ENCODE peak calls at places on chromosome 15, in five cellular contexts. A is brain microvascular endothelial cell; I is AG04450; X is kidney glomerular epithelial cell; M is activated T-cell treated with anti-CD3 and anti-CD28 coated beads, Interleukin-2, amount 50 U/mL, for 72 hours. L is an unnamed sample.
A peak's percentile ranks its signal among the peaks of the same experiment; 100 is the strongest.

GRCh38 chr15:41789237-41789636 is 15.0 kb downstream of the MAPKBP1 start:
- DNase-seq in M (no peak), I (no peak), A (no peak), X (no peak), L (no peak)

GRCh38 chr15:24832282-24832681 is 122.5 kb upstream of the SNRPN start:
- DNase-seq in M (no peak), I (no peak), A (no peak), X (no peak), L (no peak)

GRCh38 chr15:77305953-77306352 is 114.0 kb downstream of the PEAK1 start:
- DNase-seq in X (no peak), I (no peak), M (no peak), A (no peak), L (no peak)

GRCh38 chr15:94840794-94841587 is 609.6 kb downstream of the MCTP2 start:
- DNase-seq in A (peak; percentile 38), M (no peak), X (no peak), I (no peak), L (no peak)

GRCh38 chr15:82393671-82394070 is 35.9 kb upstream of the GOLGA6L9 start:
- DNase-seq in A (peak; percentile 82), X (no peak), I (no peak), M (no peak), L (peak; percentile 86)

GRCh38 chr15:69308949-69309348 is 10.2 kb downstream of the PAQR5 start:
- DNase-seq in A (no peak), M (no peak), I (no peak), X (no peak), L (no peak)

GRCh38 chr15:34119291-34119690 is 17.4 kb downstream of the PGBD4 start:
- DNase-seq in M (no peak), A (no peak), I (no peak), X (no peak), L (no peak)

GRCh38 chr15:67003586-67003985 is 61.8 kb upstream of the SMAD3 start:
- DNase-seq in I (no peak), X (no peak), M (no peak), A (no peak), L (peak; percentile 56)

GRCh38 chr15:67843092-67843501 is 3.3 kb upstream of the RNU6-1 start:
- DNase-seq in M (no peak), X (no peak), A (no peak), I (no peak), L (no peak)

GRCh38 chr15:99442268-99442897 is 123.4 kb upstream of the MEF2A start:
- DNase-seq in I (peak; percentile 67), A (peak; percentile 71), M (no peak), X (peak; percentile 84), L (peak; percentile 54)

GRCh38 chr15:82551646-82552247 is 11.5 kb upstream of the RPS17 start:
- DNase-seq in X (no peak), I (no peak), M (no peak), A (no peak), L (no peak)

GRCh38 chr15:49236869-49237268 is 66.8 kb downstream of the GALK2 start:
- DNase-seq in X (no peak), A (no peak), I (no peak), M (no peak), L (no peak)

GRCh38 chr15:90873488-90873997 is 5.2 kb downstream of the FURIN start:
- DNase-seq in I (no peak), X (no peak), A (no peak), M (no peak), L (no peak)

GRCh38 chr15:66661432-66662096 is 40.5 kb upstream of the SMAD6 start:
- DNase-seq in X (no peak), M (no peak), A (peak; percentile 24), I (no peak), L (no peak)

GRCh38 chr15:29844290-29844903 is 22.1 kb upstream of the TJP1 start:
- DNase-seq in X (no peak), I (no peak), A (no peak), M (no peak), L (peak; percentile 37)

GRCh38 chr15:69034352-69034751 is 19.9 kb downstream of the NOX5 start:
- DNase-seq in M (peak; percentile 25), A (peak; percentile 62), X (peak; percentile 83), I (peak; percentile 26), L (peak; percentile 93)

GRCh38 chr15:51966192-51966591 is 5.4 kb downstream of the LEO1 start:
- DNase-seq in X (no peak), I (no peak), A (no peak), M (no peak), L (no peak)

GRCh38 chr15:83066034-83066760 is 855 bp downstream of the BTBD1 start:
- DNase-seq in M (no peak), A (no peak), I (no peak), X (no peak), L (no peak)